ENCODE peak calls at places on chromosomes 4 and X, in four cellular contexts. Q is cardiac muscle cell, G is HCT116, A is neural progenitor cell. U is an unnamed sample.

GRCh38 chr4:111849726-111850284 is 295.4 kb upstream of the FAM241A start:
- DNase-seq in Q (no peak), G (no peak), A (no peak), U (no peak)

GRCh38 chr4:21768349-21769310 is 179.9 kb downstream of the KCNIP4 start:
- DNase-seq in G (peak; percentile 28), A (peak; percentile 63), Q (peak; percentile 64), U (no peak)

GRCh38 chr4:165827018-165827417 is 46.0 kb upstream of the TLL1 start:
- DNase-seq in G (no peak), Q (no peak), A (no peak), U (no peak)

GRCh38 chr4:7397206-7398103 is 37.3 kb downstream of the PSAPL1 start:
- DNase-seq in G (no peak), Q (no peak), A (no peak), U (peak; percentile 63)

GRCh38 chrX:154918060-154918483 is 31.9 kb downstream of the F8A1 start:
- DNase-seq in Q (peak; percentile 62), G (peak; percentile 63), A (peak; percentile 73), U (peak; percentile 14)

GRCh38 chr4:104532677-104533076 is 38.0 kb upstream of the CXXC4 start:
- DNase-seq in A (no peak), G (no peak), Q (no peak), U (no peak)

GRCh38 chr4:92825186-92825715 is 521.5 kb downstream of the GRID2 start:
- DNase-seq in A (no peak), G (no peak), Q (peak; percentile 68), U (peak; percentile 66)

GRCh38 chr4:88720749-88721428 is 23.3 kb upstream of the NAP1L5 start:
- DNase-seq in A (no peak), Q (no peak), G (no peak), U (no peak)

GRCh38 chrX:88136328-88136727 is 610.7 kb upstream of the CPXCR1 start:
- DNase-seq in Q (peak; percentile 20), G (no peak), A (no peak), U (no peak)

GRCh38 chrX:53288173-53288572 is 6.8 kb upstream of the IQSEC2 start:
- DNase-seq in G (no peak), Q (peak; percentile 43), A (peak; percentile 84), U (no peak)

GRCh38 chr4:150265806-150266205 is 187.6 kb downstream of the DCLK2 start:
- DNase-seq in Q (no peak), G (no peak), A (no peak), U (no peak)

GRCh38 chr4:52987401-52988056 is 125.4 kb downstream of the RASL11B start:
- DNase-seq in Q (no peak), G (no peak), A (no peak), U (no peak)
- H3K27ac ChIP-seq in Q (no peak overlapping the region), G (no peak overlapping the region), A (no peak overlapping the region), U (no peak overlapping the region)

GRCh38 chrX:11267311-11267910 is 25.8 kb upstream of the AMELX start:
- DNase-seq in A (no peak), G (no peak), Q (no peak), U (no peak)
- H3K27ac ChIP-seq in A (no peak overlapping the region), G (no peak overlapping the region), Q (no peak overlapping the region), U (no peak overlapping the region)

GRCh38 chr4:74134500-74134852 is 23.4 kb upstream of the MTHFD2L start:
- DNase-seq in Q (no peak), A (no peak), G (no peak), U (no peak)

DNA sequence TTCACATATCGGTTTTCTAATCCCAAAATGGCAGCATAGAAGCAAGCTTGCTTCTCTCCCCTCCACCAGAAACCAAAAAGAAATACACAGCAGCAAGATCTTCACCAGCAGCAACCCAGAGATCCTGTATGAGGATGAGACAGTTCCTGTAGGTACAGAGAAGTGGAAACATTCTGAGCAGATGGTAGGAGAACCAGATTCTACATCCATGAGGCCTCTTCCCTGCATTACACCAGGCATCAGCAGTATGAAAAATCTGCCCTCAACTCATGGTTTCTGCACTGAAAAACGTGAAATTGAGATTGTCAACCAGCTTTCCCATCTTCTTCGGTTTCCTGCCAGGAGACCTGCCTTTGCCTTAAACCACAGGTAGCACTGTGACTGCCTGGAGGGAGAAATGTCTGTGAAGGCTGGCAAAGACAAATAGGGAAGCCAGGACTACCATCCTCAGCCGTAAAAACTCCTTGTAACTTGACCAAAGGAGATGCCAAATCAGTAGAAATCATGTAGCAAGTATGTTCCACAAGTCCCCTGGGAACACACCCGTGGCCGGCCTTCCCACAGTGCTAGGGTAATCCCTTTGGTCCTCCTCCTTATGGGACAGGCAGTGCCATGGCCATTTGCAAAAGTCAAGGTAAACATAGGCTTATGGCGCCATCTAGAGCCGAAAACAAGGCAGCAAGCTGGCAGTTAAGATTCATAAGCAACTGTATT is 24.0 kb upstream of the MTHFD2L start:
- DNase-seq in A (peak; percentile 79), G (peak; percentile 86), Q (peak; percentile 75), U (no peak)
- H3K27ac ChIP-seq in A (no peak overlapping the region), G (no peak overlapping the region), Q (no peak overlapping the region), U (peak overlapping the region; percentile 2)

GRCh38 chr4:143346208-143346607 is 9.5 kb downstream of the GAB1 start:
- DNase-seq in Q (no peak), G (no peak), A (no peak), U (peak; percentile 66)
- H3K27ac ChIP-seq in Q (peak overlapping the region; percentile 93), G (no peak overlapping the region), A (no peak overlapping the region), U (no peak overlapping the region)

U was measured in epithelial cell of prostate.